ENCODE peak calls at places on chromosomes 4 and X, in nine cellular contexts. B is lower lobe of right lung; Z is vagina; P is neuronal stem cell; W is tibial artery; H is CD4-positive, CD25-positive, alpha-beta regulatory T cell; O is Peyer's patch; J is IMR-90; U is uterus. K is an unnamed sample. For H3K4me1, the result is how much of the 10 kb centered on the place peaks cover.

GRCh38 chr4:33537527-33537926 is 2706.8 kb downstream of the ARAP2 start:
- DNase-seq in U (no peak), P (no peak), O (no peak), H (no peak), W (no peak), J (no peak), Z (no peak), B (no peak), K (no peak)

GRCh38 chr4:103895876-103896465 is 176.2 kb upstream of the TACR3 start:
- DNase-seq in P (no peak), J (no peak), H (no peak), Z (no peak), B (no peak), U (no peak), W (no peak), O (no peak), K (no peak)

GRCh38 chr4:26557164-26557563 is 26.7 kb upstream of the TBC1D19 start:
- DNase-seq in U (no peak), H (no peak), J (peak), Z (no peak), P (no peak), B (no peak), O (no peak), W (no peak), K (no peak)

GRCh38 chr4:138507527-138507926 is 265.4 kb upstream of the SLC7A11 start:
- DNase-seq in U (no peak), H (no peak), Z (no peak), B (no peak), J (peak), P (no peak), O (no peak), W (no peak), K (no peak)

GRCh38 chr4:48665555-48666186 is 114.4 kb downstream of the FRYL start:
- DNase-seq in O (no peak), P (no peak), J (peak), Z (no peak), U (no peak), W (no peak), H (peak), B (no peak), K (no peak)

GRCh38 chr4:55098805-55099204 is 26.6 kb downstream of the KDR start:
- DNase-seq in Z (no peak), H (no peak), B (no peak), W (no peak), J (no peak), O (no peak), P (no peak), U (no peak), K (no peak)

GRCh38 chr4:137960371-137961050 is 281.6 kb downstream of the SLC7A11 start:
- DNase-seq in W (no peak), O (no peak), J (peak), P (no peak), U (no peak), B (no peak), H (no peak), Z (no peak), K (no peak)

GRCh38 chr4:101020956-101021355 is 326.4 kb downstream of the PPP3CA start:
- DNase-seq in Z (no peak), P (no peak), B (no peak), J (peak), H (peak), O (no peak), U (no peak), W (no peak), K (no peak)

GRCh38 chr4:42119916-42120315 is 32.5 kb downstream of the BEND4 start:
- DNase-seq in Z (no peak), W (no peak), O (no peak), U (no peak), J (no peak), H (no peak), B (no peak), P (no peak), K (no peak)

GRCh38 chrX:13685126-13685763 is 3.7 kb upstream of the RAB9A start:
- DNase-seq in O (no peak), H (no peak), Z (no peak), B (no peak), W (no peak), U (no peak), J (peak), P (no peak), K (no peak)

GRCh38 chr4:169018406-169018805 is 8.4 kb upstream of the CBR4 start:
- DNase-seq in Z (no peak), H (no peak), U (no peak), B (no peak), P (no peak), W (no peak), J (no peak), O (no peak), K (no peak)

GRCh38 chr4:188976644-188977115 is 837.4 kb downstream of the TRIML1 start:
- DNase-seq in U (no peak), H (no peak), Z (no peak), O (no peak), B (no peak), P (peak), J (peak), W (no peak), K (no peak)

GRCh38 chr4:111064342-111064993 is 441.6 kb upstream of the PITX2 start:
- DNase-seq in J (peak), B (no peak), W (no peak), Z (no peak), H (no peak), U (no peak), P (no peak), O (no peak), K (no peak)

DNA sequence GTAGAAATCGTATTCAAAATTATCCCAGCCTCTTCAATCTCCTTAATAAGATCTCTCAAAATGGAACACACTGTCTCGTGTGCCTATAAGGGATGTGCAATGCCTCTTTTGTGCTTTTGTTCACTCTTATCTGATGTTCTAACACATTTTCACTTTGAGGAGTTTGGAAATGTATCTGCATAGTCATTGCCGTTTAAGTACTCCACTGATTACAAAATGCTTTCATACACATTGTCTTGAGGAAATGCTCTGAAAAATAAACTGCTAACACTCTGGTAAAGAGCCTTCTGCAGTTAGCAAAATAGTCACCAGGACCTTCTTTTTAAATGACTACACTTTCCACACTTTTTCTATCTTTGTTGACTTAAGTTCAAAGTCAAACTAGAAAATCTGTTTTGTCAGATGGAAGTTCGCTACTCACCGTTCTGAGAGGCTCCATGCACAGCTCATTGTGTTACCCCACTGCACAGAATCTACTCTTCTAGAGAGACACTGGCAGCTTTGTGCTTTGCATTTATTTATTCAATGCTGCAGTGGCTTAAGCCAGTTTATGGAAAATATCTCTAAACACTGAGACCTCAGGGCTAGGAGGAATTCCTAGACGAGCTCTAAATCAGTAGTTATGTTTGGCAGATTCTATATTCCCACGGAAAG is 159.0 kb downstream of the CHIC2 start:
- DNase-seq in W (no peak), P (no peak), U (no peak), J (peak), H (no peak), O (no peak), Z (no peak), B (no peak), K (no peak)
- H3K4me3 ChIP-seq in W (peak), P (no peak), U (peak), J (no peak), H (no peak), O (no peak), Z (peak), B (no peak), K (no peak)

GRCh38 chrX:81259714-81260395 is 58.0 kb downstream of the SH3BGRL start:
- DNase-seq in J (peak), P (no peak), O (no peak), H (no peak), W (no peak), Z (no peak), B (no peak), U (no peak), K (no peak)
- H3K27ac ChIP-seq in J (peak), P (no peak), O (no peak), H (no peak), W (peak), Z (no peak), B (peak), U (peak), K (no peak)

DNA sequence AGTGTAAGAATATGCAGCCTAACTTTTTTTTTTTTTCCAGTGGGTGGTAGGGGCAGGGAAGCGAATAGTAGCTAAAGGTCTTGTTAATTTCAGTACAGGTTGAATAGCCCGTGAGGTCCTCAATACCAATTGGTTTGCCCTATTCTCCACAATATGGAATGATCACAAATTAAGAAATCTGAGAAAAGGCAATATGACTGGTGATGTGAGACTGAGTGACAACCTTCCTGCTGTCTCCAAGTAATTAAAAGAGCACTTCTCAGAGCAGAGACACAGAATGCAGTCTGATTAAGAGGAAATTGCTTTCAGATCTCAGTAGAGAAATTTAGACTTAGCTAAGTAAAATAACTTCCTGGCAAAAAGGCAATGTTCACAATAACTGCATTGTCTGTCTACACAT is 22.9 kb downstream of the GPR174 start:
- DNase-seq in J (no peak), Z (no peak), U (no peak), B (no peak), H (peak), O (no peak), P (no peak), W (no peak), K (no peak)
- H3K4me1 ChIP-seq in J (under half), Z (under half), U (under half), B (under half), H (half or more), O (under half), P (under half), W (under half), K (half or more)

DNA sequence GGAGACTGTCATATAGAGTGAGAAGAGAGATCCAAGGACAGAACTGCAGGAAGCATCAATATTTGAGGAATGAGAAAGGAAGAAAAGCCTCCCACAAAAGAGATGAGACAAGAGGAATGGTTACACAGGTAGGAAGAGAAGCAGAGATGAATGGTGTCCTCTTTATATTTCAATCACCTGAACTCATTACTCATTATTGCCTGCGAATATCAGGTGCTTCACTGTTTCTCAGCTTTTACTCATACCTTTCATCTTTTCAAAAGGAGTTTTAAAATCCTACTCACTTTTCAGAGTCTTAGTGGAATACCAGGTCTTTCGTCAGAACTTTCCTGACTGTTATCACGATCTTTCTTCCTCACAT is 14.9 kb upstream of the SEC24D start:
- DNase-seq in W (no peak), Z (no peak), P (no peak), H (no peak), J (no peak), B (no peak), U (no peak), O (no peak), K (no peak)
- H3K4me3 ChIP-seq in W (peak), Z (peak), P (no peak), H (peak), J (peak), B (peak), U (peak), O (peak), K (peak)

DNA sequence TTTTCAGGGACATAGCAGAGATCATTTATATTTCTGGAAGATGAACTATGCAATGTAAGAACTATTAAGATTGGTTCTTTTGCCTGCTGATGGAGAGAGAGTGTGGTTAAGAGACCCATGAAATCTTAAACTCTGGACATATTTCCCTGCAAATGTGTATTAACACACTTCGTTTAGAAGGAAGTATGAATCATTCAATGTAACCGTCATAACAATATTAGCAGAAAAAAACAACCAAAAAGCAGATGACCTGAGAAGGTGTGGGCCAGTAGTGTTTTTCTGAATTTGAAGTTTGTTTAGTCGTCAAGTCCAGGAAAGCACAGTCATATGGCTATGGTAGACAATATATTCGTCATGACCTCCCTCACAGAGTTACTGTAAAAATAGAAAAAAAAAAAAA is 2.5 kb upstream of the TMPRSS11D start:
- DNase-seq in O (no peak), W (no peak), B (no peak), U (no peak), J (peak), Z (no peak), H (no peak), P (no peak), K (no peak)
- H3K27ac ChIP-seq in O (no peak), W (no peak), B (no peak), U (no peak), J (peak), Z (no peak), H (no peak), P (no peak), K (no peak)

K was measured in CD8-positive, alpha-beta memory T cell.